ENCODE peak calls at places on chromosome 6, in nine cellular contexts. W is upper lobe of left lung, X is transverse colon, H is HCT116, I is GM06990, M is cardiac muscle cell, Z is astrocyte, R is breast epithelium, V is IMR-90. O is an unnamed sample. For H3K36me3, the result is how much of the 10 kb centered on the place peaks cover.

GRCh38 chr6:40344566-40345185 is 242.5 kb downstream of the LRFN2 start:
- DNase-seq in I (no peak), M (no peak), X (no peak), R (no peak), V (no peak), Z (no peak), W (peak), H (no peak), O (no peak)

GRCh38 chr6:70413829-70414494 is 654 bp downstream of the FAM135A start:
- DNase-seq in Z (no peak), M (peak), R (no peak), X (no peak), H (no peak), V (no peak), W (no peak), I (no peak), O (peak)

GRCh38 chr6:168956141-168956838 is 297.4 kb downstream of the THBS2 start:
- DNase-seq in Z (peak), X (no peak), I (no peak), H (no peak), M (peak), V (peak), R (no peak), W (no peak), O (no peak)

GRCh38 chr6:40210628-40211056 is 276.4 kb upstream of the MOCS1 start:
- DNase-seq in I (no peak), Z (no peak), M (no peak), R (no peak), X (no peak), V (no peak), W (no peak), H (no peak), O (no peak)

GRCh38 chr6:24864345-24864744 is 65.6 kb upstream of the ARMH2 start:
- DNase-seq in I (no peak), W (no peak), M (peak), Z (peak), H (no peak), X (no peak), V (peak), R (no peak), O (no peak)

GRCh38 chr6:69974193-69974592 is 107.8 kb downstream of the COL19A1 start:
- DNase-seq in Z (peak), W (no peak), I (no peak), V (peak), H (no peak), M (peak), R (no peak), X (no peak), O (peak)

GRCh38 chr6:29071831-29072723 is 15.0 kb downstream of the OR2B3 start:
- DNase-seq in V (no peak), I (no peak), X (peak), R (no peak), W (peak), Z (no peak), H (peak), M (peak), O (no peak)

GRCh38 chr6:83176256-83176655 is 16.8 kb downstream of the PGM3 start:
- DNase-seq in R (no peak), X (no peak), H (no peak), M (no peak), I (no peak), W (no peak), V (no peak), Z (no peak), O (no peak)

GRCh38 chr6:71420693-71421328 is 132.2 kb downstream of the OGFRL1 start:
- DNase-seq in I (peak), W (peak), M (peak), R (peak), Z (peak), H (no peak), V (peak), X (peak), O (peak)

GRCh38 chr6:18748314-18748713 is 361.2 kb downstream of the RNF144B start:
- DNase-seq in Z (no peak), I (no peak), W (no peak), M (no peak), H (no peak), V (no peak), X (no peak), R (no peak), O (no peak)

GRCh38 chr6:89999995-90000825 is 105.9 kb downstream of the GJA10 start:
- DNase-seq in V (no peak), Z (peak), M (no peak), W (no peak), R (no peak), X (no peak), H (no peak), I (no peak), O (no peak)

DNA sequence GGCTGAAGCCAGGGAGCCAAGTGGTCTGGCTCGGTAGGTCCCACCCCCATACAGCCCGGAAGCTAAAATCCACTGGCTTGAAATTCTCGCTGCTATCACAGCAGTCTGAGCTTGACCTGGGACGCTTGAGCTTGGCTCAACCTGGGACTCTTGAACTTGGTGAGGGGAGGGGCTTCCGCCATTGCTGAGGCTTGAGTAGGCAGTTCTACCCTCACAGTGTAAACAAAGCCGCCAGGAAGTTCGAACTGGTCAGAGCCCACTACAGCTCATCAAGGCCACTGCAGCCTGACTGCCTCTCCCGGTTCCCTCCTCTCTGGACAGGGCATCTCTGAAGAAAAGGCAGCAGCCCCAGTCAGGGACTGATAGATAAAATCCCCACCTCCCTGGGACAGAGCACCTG is 1337.7 kb downstream of the HACE1 start:
- DNase-seq in V (no peak), M (no peak), W (no peak), X (no peak), R (no peak), H (no peak), Z (no peak), I (no peak), O (no peak)
- TF ChIP-seq CTCF in V (no peak), M (no peak), W (no peak), X (no peak), R (no peak), H (no peak), Z (no peak), I (no peak), O (no peak)

GRCh38 chr6:41732149-41732548 is 3.3 kb downstream of the TFEB start:
- DNase-seq in H (no peak), R (no peak), Z (no peak), W (no peak), X (no peak), I (no peak), M (no peak), V (no peak), O (no peak)
- H3K4me3 ChIP-seq in H (no peak), R (no peak), Z (no peak), W (no peak), X (no peak), I (peak), M (no peak), V (no peak), O (no peak)

GRCh38 chr6:44404022-44404714 is 16.7 kb downstream of the CDC5L start:
- DNase-seq in I (no peak), M (no peak), V (no peak), H (no peak), X (no peak), W (no peak), Z (no peak), R (no peak), O (no peak)
- H3K36me3 ChIP-seq in I (under half), M (under half), V (under half), H (under half), X (half or more), W (under half), Z (under half), R (under half), O (under half)

GRCh38 chr6:158645064-158646022 is 800 bp upstream of the DYNLT1 start:
- DNase-seq in V (no peak), I (no peak), Z (no peak), W (peak), M (no peak), X (no peak), H (no peak), R (no peak), O (no peak)

GRCh38 chr6:158649289-158650143 is at the start of gene SYTL3:
- DNase-seq in H (no peak), R (no peak), W (peak), V (peak), I (peak), Z (peak), M (peak), X (peak), O (peak)

GRCh38 chr6:158646023-158646888 is 1.7 kb upstream of the DYNLT1 start:
- DNase-seq in V (no peak), R (no peak), X (no peak), Z (no peak), I (no peak), H (no peak), M (no peak), W (peak), O (peak)

GRCh38 chr6:158647501-158647900 is 2.4 kb upstream of the SYTL3 start:
- DNase-seq in H (no peak), R (no peak), V (peak), X (no peak), I (no peak), W (peak), M (no peak), Z (peak), O (no peak)

DNA sequence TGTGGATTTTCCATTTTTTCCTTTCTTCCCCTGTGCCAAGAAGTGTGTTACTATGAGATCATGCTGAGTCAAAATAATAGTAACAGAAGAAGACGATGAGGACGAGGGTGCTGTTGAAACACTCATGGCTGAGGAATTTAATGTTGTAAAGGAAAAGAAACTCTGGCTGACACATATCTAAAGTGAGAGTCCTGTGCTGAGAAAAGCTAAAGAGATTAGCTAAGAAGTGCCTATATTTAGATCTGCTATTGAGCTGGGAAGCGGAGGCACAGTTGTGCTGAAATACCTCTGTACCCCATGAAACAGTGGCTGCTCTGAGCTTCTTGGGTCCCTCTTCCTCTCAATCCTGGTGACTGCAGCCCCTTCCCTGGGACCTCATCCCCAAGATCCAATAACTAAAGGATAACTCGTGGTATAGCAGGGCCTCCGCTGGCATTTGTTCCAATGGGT is 1.1 kb upstream of the SYTL3 start:
- DNase-seq in I (peak), M (peak), W (peak), R (no peak), V (peak), Z (peak), X (no peak), H (no peak), O (no peak)
- TF ChIP-seq CTCF in I (no peak), M (no peak), W (no peak), R (no peak), V (no peak), Z (no peak), X (no peak), H (no peak), O (no peak)

GRCh38 chr6:31396422-31397152 is 6.8 kb upstream of the MICA start:
- DNase-seq in R (peak), Z (peak), V (peak), I (peak), M (peak), H (peak), W (peak), X (peak), O (peak)
- H3K4me3 ChIP-seq in R (no peak), Z (no peak), V (no peak), I (no peak), M (no peak), H (no peak), W (no peak), X (no peak), O (no peak)

O was measured in mucosa of descending colon.